ENCODE peak calls at places on chromosomes 2 and 18, in six cellular contexts. M is activated CD8-positive, alpha-beta T cell treated with anti-CD3 and anti-CD28 coated beads for 36 hours; S is fibroblast of pulmonary artery; P is left ventricle myocardium inferior; U is uterus; K is H9. H is an unnamed sample.
A peak's percentile ranks its signal among the peaks of the same experiment; 100 is the strongest.

GRCh38 chr18:26438980-26439379 is 109.4 kb downstream of the KCTD1 start:
- DNase-seq in M (no peak), S (no peak), P (no peak), U (no peak), K (no peak), H (no peak)

GRCh38 chr2:20182241-20182931 is 42.5 kb downstream of the SDC1 start:
- DNase-seq in M (no peak), S (peak; percentile 76), P (no peak), U (no peak), K (no peak), H (peak; percentile 10)

GRCh38 chr18:77737412-77737811 is 487.8 kb downstream of the GALR1 start:
- DNase-seq in M (no peak), S (no peak), P (no peak), U (no peak), K (no peak), H (no peak)

GRCh38 chr2:176200971-176201370 is 12.5 kb downstream of the HOXD1 start:
- DNase-seq in M (no peak), S (no peak), P (no peak), U (no peak), K (no peak), H (no peak)

GRCh38 chr18:57088883-57089282 is 58.0 kb upstream of the BOD1L2 start:
- DNase-seq in M (no peak), S (no peak), P (no peak), U (no peak), K (no peak), H (no peak)

GRCh38 chr2:29164101-29164846 is 49.1 kb downstream of the CLIP4 start:
- DNase-seq in M (no peak), S (no peak), P (no peak), U (no peak), K (no peak), H (no peak)

GRCh38 chr18:77089796-77090285 is 42.7 kb downstream of the MBP start:
- DNase-seq in M (no peak), S (no peak), P (no peak), U (no peak), K (no peak), H (no peak)

GRCh38 chr2:86017901-86018896 is 87.5 kb downstream of the POLR1A start:
- DNase-seq in M (no peak), S (no peak), P (peak; percentile 56), U (peak; percentile 60), K (no peak), H (no peak)

GRCh38 chr2:10787176-10787968 is 25.2 kb downstream of the PDIA6 start:
- DNase-seq in M (peak; percentile 49), S (no peak), P (no peak), U (no peak), K (peak; percentile 64), H (peak; percentile 67)

GRCh38 chr2:46538393-46538792 is 59.0 kb downstream of the TMEM247 start:
- DNase-seq in M (no peak), S (peak; percentile 57), P (no peak), U (peak; percentile 55), K (no peak), H (no peak)

GRCh38 chr18:2223859-2224258 is 347.4 kb downstream of the METTL4 start:
- DNase-seq in M (peak; percentile 10), S (peak; percentile 77), P (no peak), U (no peak), K (no peak), H (peak; percentile 32)

GRCh38 chr2:219569041-219569440 is 2.3 kb downstream of the OBSL1 start:
- DNase-seq in M (no peak), S (no peak), P (no peak), U (no peak), K (no peak), H (no peak)

GRCh38 chr2:30661173-30662107 is 145.8 kb downstream of the CAPN13 start:
- DNase-seq in M (no peak), S (no peak), P (no peak), U (no peak), K (peak; percentile 15), H (no peak)

GRCh38 chr2:119598576-119598975 is 54.3 kb downstream of the CFAP221 start:
- DNase-seq in M (no peak), S (no peak), P (no peak), U (no peak), K (no peak), H (no peak)

GRCh38 chr2:73830871-73831401 is 2.2 kb downstream of the STAMBP start:
- DNase-seq in M (peak; percentile 66), S (peak; percentile 79), P (no peak), U (no peak), K (no peak), H (no peak)

GRCh38 chr2:31213063-31213882 is 4.0 kb downstream of the CAPN14 start:
- DNase-seq in M (no peak), S (peak; percentile 28), P (no peak), U (no peak), K (no peak), H (no peak)

GRCh38 chr2:223062304-223062845 is 10.4 kb downstream of the KCNE4 start:
- DNase-seq in M (no peak), S (no peak), P (no peak), U (no peak), K (no peak), H (no peak)

GRCh38 chr2:3727397-3728045 is 24.1 kb downstream of the DCDC2C start:
- DNase-seq in M (no peak), S (no peak), P (no peak), U (no peak), K (no peak), H (no peak)

GRCh38 chr18:2935438-2936192 is 77.3 kb downstream of the LPIN2 start:
- DNase-seq in M (no peak), S (peak; percentile 49), P (no peak), U (no peak), K (no peak), H (no peak)

GRCh38 chr2:190511104-190511503 is 23.4 kb downstream of the NEMP2 start:
- DNase-seq in M (no peak), S (peak; percentile 75), P (no peak), U (no peak), K (no peak), H (no peak)

DNA sequence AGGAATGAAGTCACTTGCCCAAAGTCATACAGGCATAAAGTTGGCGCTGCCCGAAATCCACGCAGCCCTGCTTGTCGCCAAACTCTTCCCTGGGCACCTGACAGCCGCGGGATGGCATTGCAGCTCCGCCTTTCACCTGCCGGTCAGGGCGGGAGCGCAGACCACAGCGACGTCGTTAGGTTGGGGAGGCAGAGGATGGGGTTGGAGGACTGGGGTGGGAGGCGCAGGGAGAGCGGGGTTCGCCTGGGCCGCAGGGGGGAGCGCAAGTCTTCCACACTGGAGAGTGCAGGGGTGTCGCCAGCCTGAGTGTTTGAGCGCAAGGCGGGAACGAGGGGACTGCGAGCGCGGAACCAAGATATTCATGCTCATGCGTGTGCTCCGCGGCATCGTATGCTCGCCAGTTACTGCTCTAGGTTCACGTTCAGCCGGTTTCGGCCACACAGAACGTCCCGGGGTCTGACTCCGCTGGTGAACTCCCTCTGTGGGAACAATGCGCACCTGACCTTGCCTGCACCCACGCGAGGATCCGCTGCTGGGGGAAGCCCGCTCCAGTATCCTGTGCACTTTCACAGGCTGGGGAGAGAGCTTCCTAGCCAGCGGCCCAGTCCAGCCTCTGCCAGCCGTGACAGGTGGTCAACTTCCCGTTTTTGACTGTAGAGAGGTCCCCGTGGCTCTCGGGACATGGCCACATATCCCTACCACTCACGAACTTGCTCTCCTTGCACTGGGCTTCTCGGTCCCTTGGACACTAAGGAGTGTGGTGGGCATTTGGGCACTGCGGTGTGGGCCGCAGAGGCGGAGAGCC is 767 bp upstream of the NPPC start:
- DNase-seq in M (peak; percentile 57), S (no peak), P (no peak), U (no peak), K (peak; percentile 75), H (no peak)
- TF ChIP-seq CTCF in M (no peak), S (no peak), P (no peak), U (no peak), K (no peak), H (no peak)

GRCh38 chr2:95390881-95391321 is 11.6 kb upstream of the FAHD2A start:
- DNase-seq in M (no peak), S (no peak), P (no peak), U (no peak), K (no peak), H (no peak)

GRCh38 chr2:95393901-95394300 is 8.6 kb upstream of the FAHD2A start:
- DNase-seq in M (no peak), S (no peak), P (no peak), U (no peak), K (no peak), H (no peak)

GRCh38 chr2:95391641-95392310 is 10.7 kb upstream of the FAHD2A start:
- DNase-seq in M (no peak), S (no peak), P (no peak), U (no peak), K (peak; percentile 7), H (no peak)

GRCh38 chr2:95392320-95392719 is 10.2 kb upstream of the FAHD2A start:
- DNase-seq in M (no peak), S (no peak), P (no peak), U (no peak), K (no peak), H (no peak)

GRCh38 chr2:95392730-95393455 is 9.6 kb upstream of the FAHD2A start:
- DNase-seq in M (no peak), S (no peak), P (no peak), U (no peak), K (peak; percentile 54), H (no peak)
- TF ChIP-seq CTCF in M (no peak), S (no peak), P (peak; percentile 17), U (no peak), K (peak; percentile 67), H (peak; percentile 39)

GRCh38 chr2:213934560-213934959 is 476.3 kb upstream of the VWC2L start:
- DNase-seq in M (peak; percentile 24), S (peak; percentile 33), P (no peak), U (no peak), K (no peak), H (no peak)
- TF ChIP-seq CTCF in M (peak; percentile 58), S (peak; percentile 44), P (peak; percentile 50), U (no peak), K (peak; percentile 68), H (peak; percentile 70)

DNA sequence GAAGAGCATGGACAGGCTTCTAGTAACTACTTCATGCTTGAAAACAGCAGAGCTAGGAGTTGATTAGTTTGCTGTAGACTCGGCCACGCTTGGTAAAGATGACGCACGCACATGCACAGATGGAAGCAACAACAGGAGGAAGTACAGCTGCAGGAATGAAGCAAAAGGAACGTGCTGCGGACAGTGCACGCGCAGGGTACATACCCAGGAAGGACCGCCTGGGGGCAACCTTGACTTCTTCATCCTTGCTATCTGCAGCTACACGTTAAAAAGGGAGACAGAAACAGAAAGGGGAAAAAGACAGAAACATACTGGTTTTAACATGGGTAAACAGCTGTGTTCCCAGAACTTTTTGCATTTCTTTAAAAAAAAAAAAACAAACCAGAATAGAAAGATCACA is 17.7 kb downstream of the SLC66A2 start:
- DNase-seq in M (no peak), S (peak; percentile 49), P (no peak), U (peak; percentile 2), K (peak; percentile 64), H (peak; percentile 82)
- TF ChIP-seq CTCF in M (no peak), S (peak; percentile 19), P (peak; percentile 39), U (no peak), K (peak; percentile 71), H (peak; percentile 39)

DNA sequence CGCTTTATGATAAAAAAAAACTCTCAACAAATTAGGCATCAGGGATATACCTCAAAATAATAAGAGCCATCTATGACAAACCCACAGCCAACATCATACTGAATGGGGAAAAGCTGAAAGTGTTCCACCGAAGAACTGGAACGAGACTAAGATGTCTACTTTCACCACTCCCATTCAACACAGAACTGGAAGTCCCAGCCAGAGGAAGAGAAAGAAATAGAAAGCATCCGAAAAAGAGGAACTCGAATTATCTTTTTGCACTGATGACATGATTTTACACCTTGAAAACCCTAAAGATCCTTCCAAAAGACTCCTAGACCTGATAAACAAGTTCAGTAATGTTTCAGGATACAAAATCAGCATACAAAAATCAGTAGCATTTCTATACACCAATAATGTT is 121.6 kb downstream of the ZRANB3 start:
- DNase-seq in M (no peak), S (no peak), P (no peak), U (no peak), K (no peak), H (no peak)
- TF ChIP-seq CTCF in M (no peak), S (no peak), P (no peak), U (no peak), K (no peak), H (no peak)